ENCODE peak calls at places on chromosomes 13 and 19, in four cellular contexts. Y is GM23248, S is GF-D8, X is D341Med. A is an unnamed sample.

GRCh38 chr19:22609630-22610029 is 24.5 kb upstream of the ZNF492 start:
- DNase-seq in Y (no peak), S (no peak), X (no peak), A (no peak)

GRCh38 chr19:37519890-37520289 is 13.2 kb downstream of the ZNF793 start:
- DNase-seq in Y (no peak), S (no peak), X (no peak), A (no peak)

GRCh38 chr19:19316082-19316481 is 4.2 kb downstream of the SUGP1 start:
- DNase-seq in Y (no peak), S (no peak), X (no peak), A (no peak)

GRCh38 chr19:35224681-35225604 is 3.6 kb downstream of the FAM187B start:
- DNase-seq in Y (no peak), S (no peak), X (no peak), A (no peak)

GRCh38 chr13:67859904-67860303 is 629.8 kb upstream of the PCDH9 start:
- DNase-seq in Y (no peak), S (no peak), X (no peak), A (no peak)

GRCh38 chr13:99281811-99282263 is 23.7 kb upstream of the GPR18 start:
- DNase-seq in Y (peak; percentile 71), S (peak; percentile 95), X (no peak), A (peak; percentile 74)

GRCh38 chr19:33301011-33301899 is 1.1 kb downstream of the CEBPA start:
- DNase-seq in Y (peak; percentile 37), S (no peak), X (peak; percentile 65), A (peak; percentile 50)

GRCh38 chr13:114315074-114315785 is 927 bp downstream of the CHAMP1 start:
- DNase-seq in Y (no peak), S (peak; percentile 50), X (no peak), A (no peak)

GRCh38 chr19:40130013-40130412 is 39.3 kb upstream of the ZNF780A start:
- DNase-seq in Y (no peak), S (no peak), X (no peak), A (no peak)

GRCh38 chr13:33175991-33176390 is 109.6 kb downstream of the STARD13 start:
- DNase-seq in Y (no peak), S (no peak), X (no peak), A (no peak)

GRCh38 chr13:94711561-94712286 is 621 bp downstream of the SOX21 start:
- DNase-seq in Y (peak; percentile 39), S (no peak), X (peak; percentile 82), A (no peak)

GRCh38 chr19:17107546-17108452 is 32.2 kb downstream of the MYO9B start:
- DNase-seq in Y (peak; percentile 99), S (no peak), X (no peak), A (peak; percentile 93)

GRCh38 chr13:106594986-106595385 is 27.0 kb upstream of the ARGLU1 start:
- DNase-seq in Y (no peak), S (no peak), X (no peak), A (no peak)

GRCh38 chr13:34926513-34926912 is 15.6 kb upstream of the NBEA start:
- DNase-seq in Y (peak; percentile 71), S (no peak), X (no peak), A (no peak)

GRCh38 chr19:11064831-11065303 is 24.4 kb upstream of the LDLR start:
- DNase-seq in Y (peak; percentile 54), S (no peak), X (no peak), A (no peak)

GRCh38 chr19:49506575-49507105 is 5.8 kb upstream of the FCGRT start:
- DNase-seq in Y (peak; percentile 57), S (peak; percentile 33), X (peak; percentile 86), A (peak; percentile 47)

GRCh38 chr19:15469513-15470297 is 5.4 kb upstream of the RASAL3 start:
- DNase-seq in Y (peak; percentile 40), S (no peak), X (peak; percentile 44), A (no peak)

GRCh38 chr19:14517446-14517839 is 754 bp downstream of the DNAJB1 start:
- DNase-seq in Y (peak; percentile 79), S (no peak), X (no peak), A (no peak)

GRCh38 chr19:40217027-40217810 is 965 bp downstream of the TTC9B start:
- DNase-seq in Y (peak; percentile 21), S (no peak), X (peak; percentile 81), A (peak; percentile 41)

GRCh38 chr19:2291185-2291751 is 9.3 kb upstream of the PEAK3 start:
- DNase-seq in Y (peak; percentile 32), S (no peak), X (no peak), A (no peak)

GRCh38 chr19:40502647-40503046 is 35.8 kb downstream of the SPTBN4 start:
- DNase-seq in Y (no peak), S (no peak), X (no peak), A (no peak)

GRCh38 chr13:97781891-97782305 is 171.6 kb upstream of the IPO5 start:
- DNase-seq in Y (peak; percentile 2), S (no peak), X (no peak), A (no peak)

GRCh38 chr19:3533563-3534216 is 5.3 kb upstream of the TEKTIP1 start:
- DNase-seq in Y (no peak), S (no peak), X (no peak), A (no peak)

GRCh38 chr19:32543107-32543900 is 37.7 kb upstream of the PDCD5 start:
- DNase-seq in Y (no peak), S (no peak), X (no peak), A (no peak)

A was measured in psoas muscle.